ENCODE peak calls at places on chromosomes 16 and 17, in nine cellular contexts. G is lung, U is ovary, A is lower leg skin, L is psoas muscle, T is neural crest cell, S is GM23338, O is progenitor cell of endocrine pancreas, Q is PC-9. D is an unnamed sample.

GRCh38 chr17:49861150-49861884 is 13.4 kb upstream of the TAC4 start:
- DNase-seq in S (peak; percentile 68), Q (peak; percentile 65), O (peak; percentile 46), L (peak; percentile 50), T (peak; percentile 48), G (peak; percentile 43), U (peak; percentile 45), A (peak; percentile 42), D (no peak)

GRCh38 chr17:35520043-35520442 is 17.4 kb downstream of the SLFN12L start:
- DNase-seq in T (no peak), A (no peak), L (no peak), S (no peak), G (no peak), U (no peak), O (no peak), Q (no peak), D (no peak)

GRCh38 chr16:27718136-27718766 is 168.3 kb downstream of the KATNIP start:
- DNase-seq in G (no peak), S (no peak), L (no peak), O (no peak), A (no peak), T (peak; percentile 26), U (no peak), Q (no peak), D (no peak)

GRCh38 chr16:56246051-56246817 is 54.9 kb downstream of the GNAO1 start:
- DNase-seq in L (no peak), O (no peak), S (peak; percentile 23), T (no peak), G (no peak), U (no peak), A (no peak), Q (peak; percentile 97), D (no peak)

GRCh38 chr17:71649986-71650385 is 470.8 kb upstream of the SOX9 start:
- DNase-seq in O (no peak), L (no peak), U (no peak), Q (no peak), S (no peak), T (no peak), A (no peak), G (no peak), D (no peak)

GRCh38 chr17:77828749-77829539 is 129.6 kb upstream of the TNRC6C start:
- DNase-seq in Q (no peak), T (no peak), O (no peak), S (no peak), A (no peak), U (no peak), G (no peak), L (no peak), D (no peak)

GRCh38 chr17:5942687-5943086 is 127.5 kb upstream of the WSCD1 start:
- DNase-seq in A (no peak), Q (no peak), T (no peak), S (no peak), U (no peak), G (no peak), O (no peak), L (no peak), D (no peak)

GRCh38 chr16:89696598-89697128 is 4.8 kb downstream of the SPATA2L start:
- DNase-seq in U (peak; percentile 8), L (no peak), T (no peak), A (no peak), G (no peak), Q (no peak), S (no peak), O (no peak), D (no peak)

GRCh38 chr16:86576591-86577313 is 1.6 kb upstream of the FOXL1 start:
- DNase-seq in T (no peak), L (no peak), U (no peak), Q (no peak), A (no peak), S (peak; percentile 57), G (no peak), O (no peak), D (no peak)

GRCh38 chr17:68886401-68886800 is 68.8 kb downstream of the ABCA8 start:
- DNase-seq in U (no peak), L (no peak), A (no peak), O (no peak), Q (no peak), S (no peak), G (no peak), T (no peak), D (no peak)

GRCh38 chr17:74192950-74193781 is 10.3 kb upstream of the RPL38 start:
- DNase-seq in T (no peak), A (peak; percentile 73), L (peak; percentile 35), O (no peak), S (no peak), Q (no peak), G (no peak), U (no peak), D (no peak)

GRCh38 chr17:30586818-30587595 is 109.8 kb downstream of the GOSR1 start:
- DNase-seq in G (no peak), A (no peak), S (no peak), O (no peak), Q (peak; percentile 37), L (no peak), U (no peak), T (no peak), D (no peak)

GRCh38 chr17:68585643-68586042 is 15.5 kb downstream of the FAM20A start:
- DNase-seq in O (no peak), A (no peak), Q (no peak), S (no peak), G (no peak), T (no peak), U (no peak), L (no peak), D (no peak)

GRCh38 chr17:51536627-51537026 is 276.3 kb downstream of the UTP18 start:
- DNase-seq in A (no peak), Q (no peak), G (no peak), S (no peak), L (no peak), T (no peak), O (no peak), U (no peak), D (no peak)

GRCh38 chr16:75402174-75402820 is 31.0 kb downstream of the CFDP1 start:
- DNase-seq in A (no peak), S (no peak), U (no peak), Q (peak; percentile 67), G (no peak), O (no peak), T (no peak), L (no peak), D (no peak)

GRCh38 chr17:45320931-45321461 is 4.2 kb upstream of the MAP3K14 start:
- DNase-seq in S (no peak), G (no peak), O (no peak), T (no peak), L (no peak), U (no peak), Q (peak; percentile 98), A (no peak), D (peak; percentile 69)

GRCh38 chr16:88686062-88686438 is 257 bp downstream of the SNAI3 start:
- DNase-seq in Q (peak; percentile 39), L (no peak), U (no peak), O (no peak), A (no peak), G (no peak), S (peak; percentile 67), T (no peak), D (no peak)

GRCh38 chr17:39751637-39752036 is 13.9 kb downstream of the GRB7 start:
- DNase-seq in S (no peak), O (no peak), Q (no peak), U (no peak), G (no peak), L (no peak), A (no peak), T (no peak), D (no peak)

GRCh38 chr17:39753514-39754160 is 15.9 kb downstream of the GRB7 start:
- DNase-seq in S (peak; percentile 69), O (no peak), L (no peak), U (no peak), G (peak; percentile 47), T (no peak), A (no peak), Q (no peak), D (no peak)

GRCh38 chr17:39752241-39752831 is 14.6 kb downstream of the GRB7 start:
- DNase-seq in L (no peak), A (no peak), O (no peak), T (no peak), U (no peak), G (no peak), Q (no peak), S (peak; percentile 42), D (no peak)

GRCh38 chr17:39750131-39751015 is 12.6 kb downstream of the GRB7 start:
- DNase-seq in O (no peak), S (no peak), A (no peak), Q (peak; percentile 39), L (no peak), G (no peak), T (no peak), U (no peak), D (no peak)

DNA sequence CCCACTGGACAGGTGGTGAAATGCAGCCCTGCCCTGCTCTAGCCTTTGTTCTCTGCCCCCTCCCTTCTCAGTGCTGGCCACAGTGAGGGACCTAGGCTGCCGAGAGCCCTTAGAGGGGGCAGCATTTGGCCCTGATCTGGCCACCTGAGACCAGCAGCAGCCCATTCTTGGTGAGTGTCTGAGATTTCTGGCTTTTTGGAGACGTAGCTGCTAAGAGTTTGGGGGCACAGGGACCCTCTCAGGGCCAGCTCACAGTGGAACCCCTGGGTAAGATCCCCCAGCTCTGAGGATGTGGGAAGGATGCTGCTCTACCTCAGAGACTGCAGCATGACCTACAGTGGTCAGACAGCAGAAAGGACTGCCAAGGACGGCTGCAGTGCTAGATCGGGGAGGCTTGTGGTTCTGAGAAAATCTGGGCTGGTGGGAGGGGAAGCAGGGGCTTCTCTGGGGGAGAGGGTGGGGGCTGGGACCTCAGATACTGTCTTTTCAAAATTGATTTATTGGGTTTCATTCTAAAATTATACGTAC is 13.3 kb downstream of the GRB7 start:
- DNase-seq in T (no peak), Q (no peak), U (no peak), A (no peak), S (no peak), O (no peak), L (no peak), G (no peak), D (no peak)
- TF ChIP-seq CTCF in T (no peak), Q (no peak), U (no peak), A (no peak), S (no peak), O (no peak), L (no peak), G (no peak), D (no peak)

GRCh38 chr17:55435408-55435807 is 13.8 kb upstream of the MMD start:
- DNase-seq in O (no peak), S (no peak), T (no peak), Q (no peak), L (no peak), U (no peak), A (no peak), G (no peak), D (no peak)
- TF ChIP-seq CTCF in O (no peak), S (no peak), T (no peak), Q (no peak), L (no peak), U (no peak), A (no peak), G (no peak), D (no peak)

GRCh38 chr16:11100239-11100750 is 155.7 kb downstream of the SOCS1 start:
- DNase-seq in U (peak; percentile 77), L (peak; percentile 64), O (no peak), G (no peak), Q (peak; percentile 57), A (peak; percentile 46), T (no peak), S (peak; percentile 68), D (peak; percentile 81)
- TF ChIP-seq CTCF in U (peak; percentile 32), L (no peak), O (no peak), G (no peak), Q (no peak), A (no peak), T (no peak), S (peak; percentile 20), D (peak; percentile 55)

GRCh38 chr16:35249051-35249450 is 1789.6 kb downstream of the TP53TG3F start:
- DNase-seq in S (no peak), Q (peak; percentile 16), U (no peak), O (no peak), G (no peak), T (no peak), L (no peak), A (no peak), D (no peak)
- TF ChIP-seq CTCF in S (no peak), Q (no peak), U (no peak), O (no peak), G (no peak), T (no peak), L (no peak), A (no peak), D (no peak)

D was measured in uterus.